ENCODE peak calls at places on chromosomes 3 and 15, in four cellular contexts. N is cardiac muscle cell; Y is uterus; C is CD8-positive, alpha-beta T cell. D is an unnamed sample. For H3K4me1 and H3K36me3, the result is how much of the 10 kb centered on the place peaks cover.

GRCh38 chr15:28955160-28955502 is 69.4 kb downstream of the APBA2 start:
- DNase-seq in Y (no peak), C (no peak), N (peak), D (no peak)

GRCh38 chr3:135862361-135862760 is 103.2 kb upstream of the PPP2R3A start:
- DNase-seq in C (no peak), N (no peak), Y (no peak), D (no peak)

GRCh38 chr3:122679467-122680291 is 960 bp upstream of the PARP14 start:
- DNase-seq in C (no peak), Y (peak), N (peak), D (peak)

GRCh38 chr15:99605990-99606389 is 40.2 kb downstream of the MEF2A start:
- DNase-seq in Y (no peak), N (no peak), C (no peak), D (no peak)

GRCh38 chr3:52185311-52185710 is 12.6 kb upstream of the ALAS1 start:
- DNase-seq in Y (no peak), N (no peak), C (no peak), D (no peak)

GRCh38 chr15:41605566-41605965 is 46.6 kb downstream of the TYRO3 start:
- DNase-seq in N (no peak), Y (no peak), C (no peak), D (no peak)

GRCh38 chr3:29720660-29721059 is 439.8 kb downstream of the RBMS3 start:
- DNase-seq in C (no peak), N (no peak), Y (no peak), D (no peak)

GRCh38 chr15:60507596-60508424 is 28.9 kb upstream of the ICE2 start:
- DNase-seq in N (peak), C (no peak), Y (no peak), D (no peak)

GRCh38 chr3:198065897-198066296 is 105.9 kb downstream of the LMLN start:
- DNase-seq in C (no peak), N (no peak), Y (no peak), D (no peak)

GRCh38 chr3:49410102-49410843 is 1.5 kb downstream of the RHOA start:
- DNase-seq in C (no peak), Y (no peak), N (no peak), D (no peak)

GRCh38 chr3:195257454-195258448 is 13.2 kb downstream of the XXYLT1 start:
- DNase-seq in Y (no peak), N (no peak), C (no peak), D (no peak)

GRCh38 chr3:60675424-60675823 is 575.8 kb downstream of the FHIT start:
- DNase-seq in Y (no peak), C (no peak), N (no peak), D (no peak)

GRCh38 chr3:158983480-158983879 is 181.6 kb downstream of the MFSD1 start:
- DNase-seq in C (no peak), N (no peak), Y (no peak), D (no peak)

GRCh38 chr3:112010631-112011030 is 11.9 kb downstream of the TAGLN3 start:
- DNase-seq in C (no peak), Y (no peak), N (peak), D (no peak)

GRCh38 chr3:171784937-171785336 is 25.3 kb downstream of the PLD1 start:
- DNase-seq in Y (no peak), N (no peak), C (no peak), D (no peak)

GRCh38 chr3:148036331-148036881 is 627.2 kb downstream of the ZIC1 start:
- DNase-seq in N (peak), C (no peak), Y (no peak), D (no peak)

GRCh38 chr3:72894941-72895552 is 7.2 kb downstream of the GXYLT2 start:
- DNase-seq in N (peak), Y (no peak), C (no peak), D (no peak)

GRCh38 chr3:42853739-42854302 is 21.9 kb downstream of the CYP8B1 start:
- DNase-seq in N (no peak), C (no peak), Y (no peak), D (no peak)

GRCh38 chr15:72796515-72797337 is 13.2 kb upstream of the ADPGK start:
- DNase-seq in C (peak), N (peak), Y (peak), D (peak)

GRCh38 chr15:86139828-86140227 is 60.2 kb downstream of the AGBL1 start:
- DNase-seq in Y (no peak), C (no peak), N (no peak), D (no peak)

GRCh38 chr3:194487289-194488006 is 646 bp upstream of the ATP13A3 start:
- DNase-seq in N (peak), C (peak), Y (peak), D (peak)

GRCh38 chr15:92323480-92323879 is 70.2 kb upstream of the ST8SIA2 start:
- DNase-seq in N (no peak), Y (no peak), C (no peak), D (no peak)

GRCh38 chr3:1448443-1448842 is 355.6 kb downstream of the CNTN6 start:
- DNase-seq in N (no peak), C (no peak), Y (no peak), D (no peak)

GRCh38 chr3:100402150-100402706 is 889 bp downstream of the LNP1 start:
- DNase-seq in Y (no peak), N (peak), C (no peak), D (no peak)

GRCh38 chr15:45402955-45403892 is 24.9 kb upstream of the GATM start:
- DNase-seq in Y (peak), N (peak), C (no peak), D (peak)

GRCh38 chr3:158091526-158091925 is 14.7 kb downstream of the SHOX2 start:
- DNase-seq in C (no peak), Y (no peak), N (peak), D (no peak)

GRCh38 chr15:57548835-57549234 is 42.9 kb upstream of the MYZAP start:
- DNase-seq in C (no peak), N (no peak), Y (no peak), D (no peak)
- H3K4me1 ChIP-seq in C (under half), N (under half), Y (under half), D (under half)

DNA sequence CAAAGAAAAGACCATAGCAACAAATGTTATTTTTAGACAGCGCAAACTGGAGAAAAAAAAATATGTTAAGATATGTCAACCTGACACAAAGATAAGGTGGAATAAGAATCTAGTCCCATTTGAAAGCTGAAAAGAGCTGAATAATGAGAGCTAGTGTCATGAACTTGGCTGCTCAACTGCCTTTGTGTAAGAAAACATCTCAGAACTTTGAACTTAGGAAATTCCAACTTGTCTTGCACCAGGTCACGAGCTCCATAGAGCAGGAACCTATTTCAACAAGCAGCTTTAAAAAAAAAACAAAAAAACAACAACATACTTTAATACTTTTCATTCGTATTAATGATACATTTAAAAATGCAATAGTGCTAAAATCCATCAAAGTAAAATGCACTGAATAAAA is 79.5 kb downstream of the ZNF280D start:
- DNase-seq in Y (no peak), N (peak), C (no peak), D (no peak)
- TF ChIP-seq CTCF in Y (no peak), N (no peak), C (no peak), D (no peak)

GRCh38 chr3:185651971-185652370 is 65.9 kb downstream of the SENP2 start:
- DNase-seq in C (no peak), N (no peak), Y (no peak), D (no peak)
- H3K36me3 ChIP-seq in C (under half), N (half or more), Y (under half), D (under half)

DNA sequence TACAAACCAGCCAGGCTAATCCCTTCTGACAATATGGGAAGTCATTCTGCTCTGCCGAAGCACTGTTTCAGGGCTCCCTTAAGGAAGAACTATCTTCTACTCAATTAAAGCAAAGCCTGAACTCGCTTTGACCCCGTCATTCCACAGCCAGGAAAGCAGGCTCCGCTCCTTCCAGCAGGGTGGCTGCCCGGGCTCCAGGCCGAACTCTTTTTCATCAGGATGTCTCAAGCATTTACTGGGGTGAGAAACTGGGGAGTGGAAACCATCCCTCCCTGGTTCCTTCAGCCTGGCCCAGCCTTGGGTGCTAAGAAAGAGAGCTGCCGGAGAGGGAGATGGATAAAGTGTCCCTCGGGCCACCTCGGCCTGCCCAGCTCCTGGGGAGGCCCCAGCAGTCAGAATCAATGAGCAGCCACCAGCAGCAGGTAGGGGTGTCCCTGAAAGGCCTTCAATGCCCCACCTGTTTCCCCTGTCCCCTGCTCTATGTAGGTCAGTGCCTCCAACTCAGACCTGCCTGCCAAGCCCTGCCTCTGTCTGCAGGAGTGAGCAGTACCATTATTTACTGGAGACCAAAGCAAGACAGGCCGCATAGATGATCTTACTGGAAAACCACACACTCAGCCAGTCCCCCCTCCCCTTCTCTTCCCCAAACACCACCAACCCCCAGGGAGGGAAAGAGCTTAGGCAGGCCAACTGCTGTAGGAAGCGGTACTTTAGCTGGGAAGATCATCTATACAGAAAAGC is 225.6 kb upstream of the TLE3 start:
- DNase-seq in Y (peak), N (peak), C (no peak), D (no peak)
- H3K4me1 ChIP-seq in Y (under half), N (under half), C (under half), D (under half)

GRCh38 chr3:13081603-13082360 is 8.6 kb upstream of the IQSEC1 start:
- DNase-seq in C (no peak), N (no peak), Y (no peak), D (no peak)
- TF ChIP-seq CTCF in C (no peak), N (no peak), Y (no peak), D (no peak)

DNA sequence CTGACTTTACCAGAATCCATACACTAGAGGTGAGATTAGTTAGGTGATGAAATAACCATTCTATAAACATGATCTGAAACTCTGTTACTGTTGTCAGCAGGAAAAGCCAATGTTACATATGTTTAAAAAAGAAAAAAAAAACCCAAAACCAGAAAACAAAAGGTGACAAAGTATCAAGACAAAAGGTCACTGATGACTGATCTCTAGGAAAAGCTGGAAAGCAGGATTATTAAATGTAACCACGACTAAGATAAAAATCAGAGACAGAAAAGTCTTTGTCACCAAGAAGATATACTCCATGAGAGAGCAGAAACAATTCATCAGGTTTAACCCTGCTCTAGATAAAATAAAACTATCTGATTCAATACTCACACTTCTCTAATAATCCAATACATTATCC is 5.4 kb upstream of the SETD5 start:
- DNase-seq in Y (no peak), N (no peak), C (no peak), D (no peak)
- H3K36me3 ChIP-seq in Y (under half), N (half or more), C (half or more), D (under half)

GRCh38 chr15:77097317-77097721 is 26.4 kb upstream of the TSPAN3 start:
- DNase-seq in Y (no peak), N (no peak), C (no peak), D (no peak)

GRCh38 chr15:77097921-77098320 is 27.0 kb upstream of the TSPAN3 start:
- DNase-seq in N (no peak), C (no peak), Y (no peak), D (no peak)

GRCh38 chr15:77099741-77100463 is 29.0 kb upstream of the TSPAN3 start:
- DNase-seq in C (no peak), Y (no peak), N (no peak), D (no peak)

GRCh38 chr15:77096541-77096940 is 25.6 kb upstream of the TSPAN3 start:
- DNase-seq in N (no peak), Y (no peak), C (no peak), D (no peak)

GRCh38 chr15:77098572-77098971 is 27.7 kb upstream of the TSPAN3 start:
- DNase-seq in N (no peak), C (no peak), Y (no peak), D (no peak)
- H3K4me1 ChIP-seq in N (under half), C (under half), Y (under half), D (under half)

DNA sequence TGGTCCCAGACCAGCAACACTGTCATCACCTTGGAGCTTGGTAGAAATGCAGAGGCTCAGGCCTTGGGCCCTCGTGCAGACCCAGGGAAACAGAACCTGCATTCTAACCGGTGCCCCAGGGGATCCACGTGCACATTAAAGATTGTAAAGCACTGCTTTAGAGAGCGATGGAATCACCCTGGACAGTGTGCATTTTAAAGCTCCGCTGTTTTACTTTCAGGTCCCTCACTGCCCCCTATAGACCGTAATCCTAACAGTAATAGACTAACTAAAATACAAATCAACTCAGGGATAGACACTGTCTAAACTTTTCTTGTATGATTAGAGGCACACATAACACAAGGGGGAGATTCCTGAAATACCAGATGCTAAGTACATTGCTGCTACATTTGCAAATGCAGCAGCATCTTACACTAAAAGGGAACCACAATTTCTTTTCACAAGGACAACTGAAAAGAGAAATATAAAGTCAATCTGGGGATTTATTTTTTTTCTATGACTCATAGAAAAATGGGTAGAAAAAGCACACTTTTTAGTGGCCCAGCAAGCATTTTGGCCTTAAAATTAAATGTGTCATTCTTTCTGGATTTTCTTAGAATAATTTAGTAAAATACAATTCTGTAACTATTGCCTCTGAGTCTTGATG is 10.5 kb upstream of the SH3GL3 start:
- DNase-seq in C (no peak), Y (no peak), N (peak), D (no peak)
- TF ChIP-seq CTCF in C (no peak), Y (no peak), N (peak), D (no peak)

DNA sequence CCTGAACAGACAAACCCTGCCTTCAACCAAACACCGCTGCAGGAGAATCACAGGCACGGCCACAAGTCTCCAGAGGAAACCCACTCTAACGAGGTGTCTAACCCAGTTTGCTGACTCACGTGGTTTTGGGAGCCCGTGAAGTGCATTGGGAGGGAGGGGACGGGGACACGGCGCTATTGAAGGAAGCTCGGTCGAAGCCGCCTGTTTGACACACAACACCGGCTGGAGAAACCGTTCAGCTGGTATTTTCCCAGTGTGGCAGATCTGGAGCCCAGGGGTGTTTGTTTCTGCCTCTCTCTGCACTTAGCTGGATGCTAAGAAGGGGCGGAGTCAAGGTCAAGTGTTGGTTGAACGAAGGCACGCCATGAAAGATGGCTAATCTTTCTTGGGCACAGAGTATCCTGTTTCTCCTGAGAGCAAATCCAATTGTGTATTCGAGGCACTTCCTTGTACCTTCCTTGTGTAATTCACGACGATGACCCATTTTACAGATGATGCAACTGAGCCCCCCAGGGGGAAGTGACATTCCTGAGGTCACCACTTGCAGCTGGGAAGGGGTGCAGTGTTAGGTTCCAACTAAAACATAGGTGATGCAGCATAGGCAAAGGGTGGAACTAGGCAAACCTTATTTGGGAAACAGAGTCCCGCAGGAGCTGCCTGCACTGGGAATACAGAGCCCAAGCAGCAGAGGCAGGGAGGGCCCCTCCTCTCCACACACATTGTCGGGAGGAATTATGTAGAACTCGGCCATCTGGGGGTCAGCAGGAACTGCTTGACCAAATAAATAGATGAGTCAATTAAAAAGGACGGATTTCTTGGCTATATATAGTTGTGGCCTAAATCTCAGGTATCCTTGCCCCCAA is 22.5 kb downstream of the SLC6A6 start:
- DNase-seq in N (no peak), C (no peak), Y (no peak), D (no peak)
- H3K36me3 ChIP-seq in N (under half), C (under half), Y (under half), D (under half)

D was measured in pancreas.